ENCODE peak calls at places on chromosomes 7 and 10, in ten cellular contexts. L, E, A, W, O, H, M, B, T and D are unnamed samples.

GRCh38 chr7:29970158-29970557 is 19.4 kb downstream of the SCRN1 start:
- DNase-seq in W (no peak), L (no peak), A (no peak), E (no peak), B (no peak), H (no peak), T (no peak), M (no peak), O (no peak), D (no peak)

GRCh38 chr7:108196004-108196403 is 65.8 kb upstream of the LAMB4 start:
- DNase-seq in O (no peak), T (no peak), H (peak), B (no peak), A (peak), L (peak), E (no peak), M (no peak), W (no peak), D (no peak)

GRCh38 chr7:28785002-28785995 is 172.8 kb downstream of the TRIL start:
- DNase-seq in B (no peak), L (no peak), W (no peak), O (no peak), E (no peak), M (no peak), T (no peak), H (no peak), A (no peak), D (no peak)

GRCh38 chr7:143518941-143519340 is 41.3 kb downstream of the TAS2R41 start:
- DNase-seq in M (no peak), H (no peak), W (no peak), A (no peak), L (no peak), E (no peak), B (no peak), O (no peak), T (no peak), D (no peak)

GRCh38 chr7:106841896-106842390 is 23.1 kb upstream of the PIK3CG start:
- DNase-seq in L (no peak), E (no peak), T (no peak), W (no peak), A (no peak), M (no peak), B (no peak), H (no peak), O (no peak), D (no peak)

GRCh38 chr7:100483728-100484635 is at the start of gene NYAP1:
- DNase-seq in M (peak), H (peak), B (no peak), A (peak), E (no peak), O (no peak), T (peak), W (no peak), L (peak), D (peak)

GRCh38 chr10:7035111-7035761 is 375.6 kb downstream of the SFMBT2 start:
- DNase-seq in W (no peak), A (no peak), O (peak), T (no peak), L (no peak), E (no peak), B (no peak), M (no peak), H (no peak), D (no peak)

GRCh38 chr10:122082616-122083477 is 93.9 kb downstream of the TACC2 start:
- DNase-seq in M (no peak), E (no peak), W (no peak), H (no peak), T (no peak), B (no peak), O (no peak), A (no peak), L (no peak), D (no peak)

GRCh38 chr10:21776883-21777282 is 226.6 kb downstream of the DNAJC1 start:
- DNase-seq in O (no peak), B (no peak), L (no peak), M (no peak), A (no peak), T (no peak), E (no peak), W (no peak), H (no peak), D (no peak)

GRCh38 chr7:112193915-112194502 is 12.2 kb downstream of the DOCK4 start:
- DNase-seq in E (no peak), B (no peak), W (no peak), L (no peak), H (no peak), M (no peak), A (no peak), T (no peak), O (no peak), D (no peak)

GRCh38 chr10:43683451-43684197 is 34.9 kb upstream of the ZNF32 start:
- DNase-seq in O (peak), E (no peak), H (peak), L (no peak), T (no peak), B (no peak), A (no peak), M (peak), W (no peak), D (peak)

GRCh38 chr10:11150255-11150731 is 132.6 kb downstream of the CELF2 start:
- DNase-seq in W (no peak), A (no peak), H (no peak), B (no peak), E (no peak), M (no peak), T (no peak), O (peak), L (no peak), D (no peak)

GRCh38 chr7:149642579-149642978 is 130.8 kb downstream of the ZNF467 start:
- DNase-seq in T (no peak), H (no peak), B (no peak), E (no peak), O (no peak), A (no peak), L (no peak), M (no peak), W (no peak), D (no peak)

GRCh38 chr7:2138146-2138765 is 94.5 kb downstream of the MAD1L1 start:
- DNase-seq in O (peak), A (no peak), T (peak), E (no peak), W (no peak), M (peak), B (no peak), L (no peak), H (no peak), D (no peak)

GRCh38 chr7:95476904-95477594 is 8.7 kb upstream of the ASB4 start:
- DNase-seq in L (peak), W (peak), E (peak), O (peak), H (peak), T (peak), B (peak), A (peak), M (peak), D (peak)

GRCh38 chr7:54831644-54832095 is 72.7 kb upstream of the SEC61G start:
- DNase-seq in A (peak), B (no peak), E (no peak), O (no peak), L (no peak), H (no peak), W (peak), T (no peak), M (no peak), D (peak)

GRCh38 chr7:103632972-103633371 is 187.0 kb upstream of the SLC26A5 start:
- DNase-seq in W (peak), T (no peak), H (peak), L (peak), A (peak), M (no peak), O (no peak), B (no peak), E (no peak), D (no peak)

GRCh38 chr10:132705943-132706342 is 80.0 kb downstream of the NKX6-2 start:
- DNase-seq in A (no peak), T (no peak), H (no peak), O (no peak), B (no peak), W (no peak), E (no peak), L (no peak), M (no peak), D (no peak)

GRCh38 chr7:116231543-116232401 is 21.4 kb downstream of the TES start:
- DNase-seq in B (no peak), M (no peak), W (no peak), H (peak), E (no peak), L (peak), T (no peak), A (peak), O (no peak), D (no peak)

GRCh38 chr7:18341756-18342155 is 153.8 kb upstream of the HDAC9 start:
- DNase-seq in O (no peak), B (no peak), M (no peak), E (no peak), A (no peak), W (no peak), T (no peak), H (no peak), L (no peak), D (no peak)

GRCh38 chr10:59388577-59388976 is 26.2 kb upstream of the FAM13C start:
- DNase-seq in A (no peak), T (no peak), H (no peak), B (no peak), M (no peak), W (no peak), L (no peak), O (no peak), E (no peak), D (no peak)

GRCh38 chr7:45236666-45237065 is 79.1 kb downstream of the RAMP3 start:
- DNase-seq in B (no peak), M (no peak), T (no peak), E (no peak), L (peak), O (no peak), W (peak), H (peak), A (peak), D (no peak)

GRCh38 chr10:97549587-97550322 is 22.8 kb upstream of the ANKRD2 start:
- DNase-seq in B (no peak), A (no peak), H (no peak), W (no peak), L (no peak), O (no peak), T (no peak), E (no peak), M (no peak), D (no peak)

DNA sequence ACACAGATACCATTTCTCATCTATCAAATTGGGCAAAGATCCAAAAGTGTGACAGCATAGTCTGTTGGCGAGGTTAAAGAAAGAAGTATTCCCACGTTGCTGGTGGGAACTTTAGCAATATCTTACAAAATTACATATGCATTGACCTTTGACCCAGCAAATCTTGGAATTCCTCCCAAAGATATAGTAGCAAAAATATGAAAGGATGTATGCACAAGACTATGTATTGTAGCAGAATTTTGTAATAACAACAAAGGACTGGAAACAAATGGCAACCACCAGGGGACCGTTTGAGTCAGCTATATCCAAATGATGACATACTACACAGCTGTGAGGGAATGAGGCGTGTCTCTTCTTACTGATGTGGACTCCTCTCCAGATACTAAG is 50.2 kb downstream of the KCNH2 start:
- DNase-seq in B (no peak), A (peak), O (peak), E (no peak), H (no peak), W (no peak), M (no peak), L (no peak), T (no peak), D (no peak)
- TF ChIP-seq CTCF in B (no peak), A (no peak), O (no peak), E (no peak), H (no peak), W (no peak), M (no peak), L (no peak), T (no peak), D (no peak)

DNA sequence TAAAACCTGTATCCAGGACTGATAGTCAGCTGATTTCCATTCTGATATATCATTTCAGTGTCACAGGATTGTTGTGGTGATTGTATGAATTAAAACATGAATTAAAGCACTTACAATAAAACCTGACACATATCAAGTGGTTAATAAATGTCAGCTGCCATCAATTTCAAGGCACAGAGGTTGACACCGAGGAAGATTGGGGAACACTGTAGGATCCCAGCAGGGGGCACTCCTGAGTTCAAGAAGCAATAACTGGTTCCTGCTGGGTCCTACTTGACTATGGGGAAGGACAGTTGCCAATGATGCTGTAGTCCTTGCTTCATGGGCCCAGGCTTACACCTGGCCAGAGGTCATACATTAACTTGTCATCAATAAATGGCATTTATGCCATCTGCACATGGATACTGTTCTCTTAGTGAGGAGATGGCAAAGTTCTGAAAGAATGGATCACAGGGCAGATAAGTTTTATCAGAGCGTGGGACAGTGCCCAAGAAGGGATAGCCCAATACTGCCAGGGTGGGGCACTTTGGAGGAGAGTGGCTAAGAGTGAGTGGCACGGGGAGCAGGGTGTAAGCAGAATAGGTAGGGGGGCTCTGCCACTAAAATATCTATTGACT is 24.1 kb downstream of the FZD1 start:
- DNase-seq in B (no peak), O (peak), W (no peak), H (no peak), A (peak), T (no peak), M (no peak), E (no peak), L (no peak), D (peak)
- TF ChIP-seq CTCF in B (peak), O (no peak), W (peak), H (peak), A (peak), T (no peak), M (peak), E (no peak), L (peak), D (peak)

GRCh38 chr10:33487014-33487776 is 152.7 kb upstream of the NRP1 start:
- DNase-seq in T (no peak), H (peak), A (peak), B (no peak), E (no peak), W (no peak), O (no peak), L (peak), M (no peak), D (no peak)
- TF ChIP-seq CTCF in T (no peak), H (peak), A (peak), B (peak), E (no peak), W (no peak), O (no peak), L (no peak), M (no peak), D (no peak)

DNA sequence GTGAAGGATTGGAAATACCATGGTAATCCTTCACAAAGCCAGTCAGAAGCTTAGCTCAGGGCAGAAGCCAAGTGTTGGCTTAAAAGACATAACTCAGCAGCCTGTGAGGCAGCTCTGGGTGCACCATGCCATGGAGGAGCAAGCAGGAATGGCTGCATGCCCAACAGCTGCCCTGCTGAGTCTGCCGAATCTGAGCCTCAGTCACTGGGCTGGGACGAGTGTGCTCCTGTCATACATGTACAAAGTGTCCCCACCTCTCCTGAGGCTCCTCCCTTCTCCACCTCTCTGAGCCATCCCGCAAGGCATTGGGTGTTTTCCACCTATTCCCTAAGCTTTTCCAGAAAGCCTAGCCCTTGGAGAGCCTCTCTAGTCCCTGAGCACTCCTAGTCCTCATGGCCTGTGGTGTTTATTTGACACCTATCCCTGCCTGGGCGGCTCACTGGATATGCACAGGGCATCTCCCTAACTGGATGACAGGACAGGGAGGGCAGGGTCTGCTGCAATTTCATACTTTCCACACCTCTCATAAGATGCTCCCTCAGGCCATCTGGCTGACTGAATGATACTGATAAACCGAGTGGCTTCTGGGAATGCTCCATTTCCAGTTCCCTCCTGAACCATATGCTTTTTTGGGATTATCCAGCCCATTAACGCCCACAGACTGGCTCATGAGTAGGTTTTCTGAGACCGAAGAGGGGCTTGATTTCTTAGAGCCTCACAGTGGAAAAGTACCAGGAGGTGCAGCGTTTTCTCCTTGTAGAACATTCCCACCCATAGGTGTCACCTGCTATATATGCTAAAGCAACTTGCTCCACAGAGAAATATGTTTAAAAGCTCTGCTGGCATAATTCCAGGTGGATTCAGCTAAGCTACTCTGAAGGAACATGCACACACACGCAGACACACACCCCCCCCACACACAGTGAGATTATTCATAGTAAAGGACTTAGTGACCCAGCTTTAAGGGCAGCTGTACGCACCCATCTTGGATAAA is 199.3 kb downstream of the SNX10 start:
- DNase-seq in H (no peak), B (no peak), W (no peak), E (peak), M (no peak), L (no peak), T (no peak), A (no peak), O (no peak), D (peak)
- TF ChIP-seq CTCF in H (no peak), B (no peak), W (no peak), E (no peak), M (no peak), L (no peak), T (no peak), A (no peak), O (no peak), D (no peak)

GRCh38 chr10:102614888-102615287 is 29.4 kb upstream of the TRIM8 start:
- DNase-seq in O (no peak), T (no peak), M (no peak), W (no peak), H (no peak), A (no peak), L (no peak), E (no peak), B (no peak), D (no peak)

GRCh38 chr10:102617041-102617440 is 27.2 kb upstream of the TRIM8 start:
- DNase-seq in H (no peak), E (no peak), A (no peak), W (no peak), B (no peak), O (no peak), T (no peak), M (no peak), L (no peak), D (no peak)

GRCh38 chr10:102613761-102614160 is 30.5 kb upstream of the TRIM8 start:
- DNase-seq in E (no peak), O (no peak), M (no peak), W (no peak), A (no peak), B (no peak), L (no peak), T (no peak), H (no peak), D (no peak)

GRCh38 chr10:102616071-102616770 is 28.1 kb upstream of the TRIM8 start:
- DNase-seq in E (peak), B (no peak), O (no peak), H (peak), T (no peak), L (no peak), A (no peak), W (no peak), M (peak), D (no peak)

GRCh38 chr10:102615361-102615760 is 28.9 kb upstream of the TRIM8 start:
- DNase-seq in O (peak), E (no peak), T (peak), B (no peak), A (no peak), H (no peak), L (no peak), W (no peak), M (no peak), D (no peak)
- TF ChIP-seq CTCF in O (peak), E (no peak), T (no peak), B (peak), A (peak), H (peak), L (peak), W (peak), M (no peak), D (peak)

GRCh38 chr10:86363833-86364511 is 2.6 kb downstream of the GRID1 start:
- DNase-seq in T (no peak), E (no peak), H (no peak), W (no peak), A (no peak), B (no peak), O (peak), M (peak), L (no peak), D (no peak)

GRCh38 chr10:86364551-86365345 is 1.8 kb downstream of the GRID1 start:
- DNase-seq in W (no peak), O (no peak), T (no peak), H (no peak), A (no peak), E (no peak), B (no peak), L (no peak), M (peak), D (peak)

GRCh38 chr10:86362129-86362527 is 4.5 kb downstream of the GRID1 start:
- DNase-seq in E (no peak), A (no peak), O (no peak), M (no peak), W (no peak), T (no peak), L (no peak), H (no peak), B (no peak), D (no peak)

GRCh38 chr10:86362566-86363183 is 3.9 kb downstream of the GRID1 start:
- DNase-seq in H (no peak), L (no peak), M (no peak), O (no peak), T (no peak), E (no peak), B (no peak), A (no peak), W (no peak), D (no peak)

DNA sequence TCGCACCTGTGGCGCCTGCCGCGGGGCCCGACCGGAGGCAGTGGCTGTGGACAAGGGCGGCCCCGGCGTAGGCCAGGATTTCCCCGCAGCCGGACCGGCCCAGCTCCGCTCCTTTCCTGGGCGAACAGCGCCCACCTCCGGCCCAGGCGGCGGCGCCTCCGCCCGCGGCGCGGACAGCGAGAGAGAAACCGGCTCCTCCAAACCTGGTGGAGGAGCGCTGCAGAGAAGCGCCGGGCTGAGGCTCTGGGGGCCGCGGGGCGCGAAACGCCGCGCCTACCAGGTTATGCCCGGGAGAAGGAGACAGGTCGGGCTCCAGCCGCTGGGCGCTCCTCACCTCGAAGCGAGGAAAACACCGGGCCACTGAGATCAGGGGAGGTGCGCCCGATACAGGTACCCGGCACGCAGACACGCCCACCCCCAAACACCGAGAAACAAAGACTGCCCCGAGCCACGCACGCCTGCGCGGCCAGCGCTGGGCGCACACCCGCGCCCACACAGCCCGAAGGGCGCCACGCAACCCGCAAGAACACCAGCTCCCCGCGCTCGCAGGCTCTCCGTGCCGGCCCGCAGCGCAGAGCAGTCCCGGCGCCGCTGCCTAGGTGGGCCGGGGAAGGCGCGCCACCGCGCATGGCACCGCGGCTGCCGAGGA is 3.3 kb downstream of the GRID1 start:
- DNase-seq in T (no peak), O (peak), W (no peak), H (no peak), M (peak), E (no peak), L (no peak), B (no peak), A (peak), D (peak)
- TF ChIP-seq CTCF in T (no peak), O (no peak), W (no peak), H (no peak), M (peak), E (no peak), L (peak), B (no peak), A (peak), D (no peak)